ENCODE peak calls at places on chromosomes 11 and 22, in five cellular contexts. V is iPS DF 6.9, C is gastrocnemius medialis, P is mesendoderm, U is fibroblast of lung. I is an unnamed sample.

GRCh38 chr22:46169628-46170027 is 19.3 kb downstream of the PPARA start:
- DNase-seq in C (no peak), U (no peak), P (no peak), V (no peak), I (no peak)

GRCh38 chr11:83293436-83293732 is 7.2 kb upstream of the CCDC90B start:
- DNase-seq in U (no peak), C (no peak), V (no peak), P (no peak), I (no peak)

GRCh38 chr11:122791836-122792235 is 46.5 kb upstream of the CRTAM start:
- DNase-seq in C (no peak), V (no peak), P (no peak), U (peak; percentile 75), I (no peak)

GRCh38 chr22:28955817-28956216 is 72.4 kb downstream of the ZNRF3 start:
- DNase-seq in V (no peak), P (no peak), C (no peak), U (peak; percentile 33), I (peak; percentile 27)

GRCh38 chr11:78453140-78453935 is 35.7 kb upstream of the GAB2 start:
- DNase-seq in C (no peak), P (no peak), U (peak; percentile 52), V (no peak), I (no peak)

GRCh38 chr11:70528046-70528793 is 129.9 kb downstream of the CTTN start:
- DNase-seq in P (no peak), U (no peak), C (no peak), V (no peak), I (no peak)

GRCh38 chr11:66880484-66881211 is 23.8 kb downstream of the LRFN4 start:
- DNase-seq in V (no peak), C (no peak), U (peak; percentile 20), P (peak; percentile 50), I (peak; percentile 75)

GRCh38 chr11:112652786-112653390 is 308.3 kb upstream of the NCAM1 start:
- DNase-seq in V (no peak), U (peak; percentile 70), C (no peak), P (no peak), I (no peak)

GRCh38 chr22:45680932-45681700 is 9.5 kb downstream of the ATXN10 start:
- DNase-seq in P (no peak), V (no peak), U (peak; percentile 94), C (no peak), I (no peak)

GRCh38 chr11:14908214-14908880 is 16.3 kb upstream of the CYP2R1 start:
- DNase-seq in C (no peak), P (peak; percentile 73), U (peak; percentile 33), V (no peak), I (no peak)

GRCh38 chr11:36024716-36025115 is 80.9 kb downstream of the LDLRAD3 start:
- DNase-seq in C (no peak), U (no peak), V (no peak), P (no peak), I (no peak)

GRCh38 chr11:32386770-32387377 is 48.5 kb downstream of the WT1 start:
- DNase-seq in C (no peak), P (peak; percentile 23), V (no peak), U (peak; percentile 55), I (no peak)

GRCh38 chr11:520428-521178 is 13.6 kb upstream of the RNH1 start:
- DNase-seq in C (no peak), V (no peak), P (no peak), U (no peak), I (no peak)

GRCh38 chr11:117259417-117259816 is 26.9 kb downstream of the RNF214 start:
- DNase-seq in C (no peak), V (no peak), U (peak; percentile 84), P (no peak), I (no peak)

GRCh38 chr11:70758206-70758605 is 359.9 kb downstream of the CTTN start:
- DNase-seq in U (no peak), C (no peak), P (no peak), V (no peak), I (no peak)

GRCh38 chr11:69501891-69502860 is 20.7 kb downstream of the LINC01488 start:
- DNase-seq in U (no peak), P (no peak), V (no peak), C (no peak), I (no peak)

GRCh38 chr22:30015229-30015797 is 65.0 kb upstream of the HORMAD2 start:
- DNase-seq in C (no peak), U (peak; percentile 27), P (no peak), V (no peak), I (no peak)
- H3K4me1 ChIP-seq in C (no peaks in the 10 kb centered on the region), U (peaks cover 18% of the 10 kb centered on the region), P (no peaks in the 10 kb centered on the region), V (no peaks in the 10 kb centered on the region), I (peaks cover 7% of the 10 kb centered on the region)

GRCh38 chr11:2825886-2826678 is 59.5 kb downstream of the CDKN1C start:
- DNase-seq in C (peak; percentile 66), U (peak; percentile 98), P (peak; percentile 79), V (no peak), I (no peak)
- H3K4me1 ChIP-seq in C (peaks cover 28% of the 10 kb centered on the region), U (peaks cover 20% of the 10 kb centered on the region), P (no peaks in the 10 kb centered on the region), V (peaks cover 6% of the 10 kb centered on the region), I (peaks cover 37% of the 10 kb centered on the region)

GRCh38 chr11:94788396-94788795 is 20.2 kb downstream of the AMOTL1 start:
- DNase-seq in C (no peak), P (no peak), U (peak; percentile 34), V (no peak), I (no peak)
- H3K4me1 ChIP-seq in C (peaks cover 85% of the 10 kb centered on the region), P (peaks cover 17% of the 10 kb centered on the region), U (peaks cover 35% of the 10 kb centered on the region), V (peaks cover 3% of the 10 kb centered on the region), I (peaks cover 83% of the 10 kb centered on the region)

GRCh38 chr22:19880786-19881569 is 26.3 kb upstream of the GNB1L start:
- DNase-seq in U (peak; percentile 97), C (no peak), V (peak; percentile 94), P (peak; percentile 99), I (no peak)
- H3K4me1 ChIP-seq in U (peaks cover 42% of the 10 kb centered on the region), C (peaks cover 9% of the 10 kb centered on the region), V (peaks cover 17% of the 10 kb centered on the region), P (peaks cover 12% of the 10 kb centered on the region), I (peaks cover 25% of the 10 kb centered on the region)

DNA sequence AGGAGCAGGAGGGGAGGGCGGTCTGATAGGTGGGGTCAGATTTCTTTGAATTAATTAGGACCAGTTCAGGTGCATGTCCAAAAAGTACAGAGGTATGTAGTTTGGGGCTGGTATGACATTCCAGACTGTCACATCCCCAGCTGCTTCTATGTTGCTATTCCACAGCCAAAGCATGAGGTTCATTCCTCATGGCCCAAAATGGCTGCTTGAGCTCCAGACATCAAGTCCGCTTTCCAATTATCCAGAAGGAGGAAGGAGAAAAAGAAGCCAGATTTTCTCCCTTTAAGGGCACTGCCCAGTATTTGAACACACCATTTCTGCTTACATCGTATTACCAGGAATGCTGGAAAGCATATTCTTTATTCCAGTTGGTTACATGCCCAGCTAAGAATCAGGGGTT is 58.0 kb upstream of the CD82 start:
- DNase-seq in P (no peak), V (no peak), C (no peak), U (no peak), I (no peak)
- H3K4me1 ChIP-seq in P (no peaks in the 10 kb centered on the region), V (no peaks in the 10 kb centered on the region), C (no peaks in the 10 kb centered on the region), U (no peaks in the 10 kb centered on the region), I (no peaks in the 10 kb centered on the region)

DNA sequence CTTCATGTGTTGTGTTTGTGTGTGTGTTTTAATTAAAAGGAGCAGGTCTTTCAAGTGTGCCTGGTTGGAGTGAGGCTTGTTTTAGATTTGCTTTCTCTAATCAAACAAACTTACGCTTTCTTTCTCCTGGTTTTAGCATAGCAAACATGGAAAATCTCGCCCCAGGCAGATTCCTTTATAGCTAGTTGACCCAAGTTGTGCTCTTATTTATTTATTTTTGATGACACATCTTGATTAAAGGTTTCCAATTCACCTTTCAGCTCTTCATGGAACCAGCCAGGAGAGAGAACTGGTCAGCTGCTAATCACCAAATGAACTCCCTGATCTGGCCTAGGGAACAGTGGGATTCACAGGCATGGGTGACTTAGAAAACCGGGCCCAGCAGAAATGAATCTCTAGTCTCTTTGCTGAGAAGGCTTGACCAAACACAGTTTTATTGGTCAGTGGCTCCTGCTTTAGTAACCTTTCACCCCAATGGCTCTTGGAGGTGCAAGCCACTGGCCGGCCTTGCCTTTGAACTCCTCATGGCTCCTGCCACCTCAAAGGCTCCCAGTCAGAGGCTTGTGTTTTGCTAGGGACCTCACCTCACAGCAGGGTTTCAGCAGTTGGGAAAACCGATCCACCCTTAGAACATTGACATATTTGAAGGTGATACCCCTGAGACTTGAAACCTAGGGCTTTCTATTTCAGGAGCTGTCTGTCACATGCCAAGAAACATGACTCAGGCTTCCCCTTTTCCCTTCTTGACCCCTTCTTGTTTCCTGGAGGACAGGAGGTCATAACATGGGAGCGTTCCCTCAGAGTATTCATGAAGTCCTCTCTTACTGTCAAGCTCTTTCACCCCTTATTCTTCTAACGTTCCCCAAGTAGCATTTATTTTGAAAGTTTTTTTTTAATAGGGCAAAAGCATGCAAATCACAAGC is 48.8 kb downstream of the EXT2 start:
- DNase-seq in V (no peak), C (no peak), U (no peak), P (no peak), I (no peak)
- H3K4me1 ChIP-seq in V (no peaks in the 10 kb centered on the region), C (peaks cover 44% of the 10 kb centered on the region), U (no peaks in the 10 kb centered on the region), P (no peaks in the 10 kb centered on the region), I (peaks cover 19% of the 10 kb centered on the region)

GRCh38 chr11:88175707-88176066 is 444 bp upstream of the RAB38 start:
- DNase-seq in C (no peak), P (peak; percentile 72), U (peak; percentile 31), V (no peak), I (no peak)
- H3K4me1 ChIP-seq in C (peaks cover 10% of the 10 kb centered on the region), P (no peaks in the 10 kb centered on the region), U (no peaks in the 10 kb centered on the region), V (peaks cover 3% of the 10 kb centered on the region), I (peaks cover 11% of the 10 kb centered on the region)

DNA sequence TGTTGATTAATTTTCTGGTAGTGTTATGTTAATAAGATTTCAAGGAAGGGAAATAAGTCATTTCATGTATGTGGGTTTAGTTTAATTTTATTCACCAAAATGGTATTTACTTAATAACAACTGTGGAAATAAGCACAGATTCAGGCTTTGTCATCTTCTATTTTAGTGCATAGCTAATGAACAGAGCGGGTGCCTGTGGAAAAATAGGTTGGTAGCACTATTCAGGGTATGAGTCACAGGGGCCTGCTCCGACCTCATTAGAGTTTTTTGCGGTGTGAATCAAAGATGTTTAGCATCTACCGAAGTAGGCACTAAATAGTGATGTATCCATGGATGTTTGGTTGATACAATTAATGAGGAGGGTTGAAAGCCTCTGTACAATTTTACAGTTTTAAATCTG is 78.1 kb downstream of the FAT3 start:
- DNase-seq in U (peak; percentile 81), P (no peak), V (no peak), C (no peak), I (no peak)
- H3K4me1 ChIP-seq in U (no peaks in the 10 kb centered on the region), P (peaks cover 6% of the 10 kb centered on the region), V (peaks cover 6% of the 10 kb centered on the region), C (no peaks in the 10 kb centered on the region), I (peaks cover 10% of the 10 kb centered on the region)

DNA sequence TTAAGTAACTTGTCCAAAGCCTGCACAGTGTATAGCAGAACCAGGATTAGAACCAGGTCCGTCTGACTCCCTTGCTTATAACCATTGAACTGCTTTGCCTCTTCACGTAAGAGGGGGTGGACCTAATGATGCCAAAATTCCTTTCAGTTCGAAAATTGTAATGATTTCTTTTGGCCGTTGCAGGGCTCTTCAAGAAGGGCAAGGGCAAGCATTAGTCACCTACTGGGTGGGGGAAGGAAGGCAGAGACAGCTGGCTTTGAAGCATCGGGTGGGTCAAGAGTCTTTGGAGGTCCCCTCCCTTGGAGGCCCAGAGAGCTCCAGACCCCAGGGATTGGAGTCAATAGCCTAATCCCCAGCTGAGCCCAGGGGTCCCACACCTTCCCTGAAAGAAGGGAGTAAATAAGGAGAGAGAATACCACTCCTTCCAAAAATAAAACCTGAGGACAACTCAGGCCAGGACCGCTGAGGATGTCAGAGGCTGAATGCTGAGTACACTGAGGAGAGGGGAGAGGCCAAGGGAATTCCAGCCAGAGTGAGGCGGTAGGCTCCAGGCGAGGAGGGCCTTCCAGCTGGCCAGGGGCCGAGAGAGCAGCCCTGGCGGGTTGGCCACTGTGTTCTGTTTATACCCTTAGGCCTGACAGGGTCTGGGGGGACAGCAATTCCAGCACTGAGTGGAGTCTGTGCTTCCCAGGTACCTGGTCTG is 14.1 kb downstream of the CREB3L1 start:
- DNase-seq in C (no peak), U (peak; percentile 91), P (no peak), V (no peak), I (peak; percentile 50)
- H3K4me1 ChIP-seq in C (peaks cover 11% of the 10 kb centered on the region), U (peaks cover 59% of the 10 kb centered on the region), P (peaks cover 18% of the 10 kb centered on the region), V (peaks cover 20% of the 10 kb centered on the region), I (peaks cover 85% of the 10 kb centered on the region)

I was measured in stomach.